ENCODE peak calls at places on chromosomes 7 and 10, in six cellular contexts. C is GM23338, L is A673, W is K562, Y is fibroblast of lung, T is neural progenitor cell. V is an unnamed sample. For H3K27me3, the result is how much of the 10 kb centered on the place peaks cover.

GRCh38 chr7:112502700-112503099 is 21.9 kb downstream of the LSMEM1 start:
- DNase-seq in C (no peak), L (no peak), W (no peak), Y (no peak), T (no peak), V (no peak)

GRCh38 chr10:75870039-75870645 is 438.7 kb downstream of the LRMDA start:
- DNase-seq in C (no peak), L (no peak), W (no peak), Y (peak), T (no peak), V (no peak)

GRCh38 chr10:69318997-69319727 is 40.9 kb downstream of the HK1 start:
- DNase-seq in C (no peak), L (peak), W (peak), Y (peak), T (peak), V (peak)

GRCh38 chr7:50069613-50070012 is 23.4 kb downstream of the ZPBP start:
- DNase-seq in C (peak), L (no peak), W (peak), Y (no peak), T (no peak), V (no peak)

GRCh38 chr7:47812460-47813136 is 135.7 kb downstream of the PKD1L1 start:
- DNase-seq in C (no peak), L (no peak), W (no peak), Y (no peak), T (no peak), V (no peak)

GRCh38 chr10:36779238-36779846 is 346.1 kb upstream of the ANKRD30A start:
- DNase-seq in C (peak), L (peak), W (peak), Y (peak), T (peak), V (peak)

GRCh38 chr10:63054889-63055606 is 78.1 kb upstream of the NRBF2 start:
- DNase-seq in C (no peak), L (peak), W (no peak), Y (no peak), T (no peak), V (no peak)

GRCh38 chr7:96548664-96549063 is 161.0 kb downstream of the SEM1 start:
- DNase-seq in C (no peak), L (no peak), W (no peak), Y (no peak), T (no peak), V (no peak)

GRCh38 chr7:27176962-27177794 is 3.1 kb upstream of the HOXA10 start:
- DNase-seq in C (no peak), L (no peak), W (no peak), Y (no peak), T (no peak), V (peak)

GRCh38 chr7:130352335-130353074 is 7.9 kb downstream of the CPA5 start:
- DNase-seq in C (no peak), L (peak), W (no peak), Y (peak), T (peak), V (peak)

GRCh38 chr10:131178521-131178920 is 133.0 kb downstream of the TCERG1L start:
- DNase-seq in C (no peak), L (no peak), W (no peak), Y (no peak), T (no peak), V (no peak)

GRCh38 chr10:119265691-119266090 is 58.3 kb downstream of the GRK5 start:
- DNase-seq in C (no peak), L (no peak), W (no peak), Y (no peak), T (no peak), V (no peak)

GRCh38 chr10:116723428-116724281 is 18.7 kb downstream of the HSPA12A start:
- DNase-seq in C (no peak), L (no peak), W (no peak), Y (no peak), T (no peak), V (no peak)

GRCh38 chr7:94514140-94514889 is 4.7 kb downstream of the CASD1 start:
- DNase-seq in C (no peak), L (no peak), W (no peak), Y (no peak), T (no peak), V (no peak)

GRCh38 chr7:50826371-50827172 is 43.9 kb upstream of the GRB10 start:
- DNase-seq in C (no peak), L (no peak), W (peak), Y (peak), T (no peak), V (peak)

GRCh38 chr7:30224511-30225031 is 59.8 kb upstream of the ZNRF2 start:
- DNase-seq in C (no peak), L (no peak), W (no peak), Y (peak), T (no peak), V (no peak)

GRCh38 chr10:5045095-5045494 is 41.4 kb upstream of the AKR1C2 start:
- DNase-seq in C (no peak), L (no peak), W (no peak), Y (no peak), T (no peak), V (no peak)

GRCh38 chr10:79222186-79222585 is 125.1 kb upstream of the PPIF start:
- DNase-seq in C (no peak), L (no peak), W (no peak), Y (no peak), T (no peak), V (peak)

GRCh38 chr7:149334930-149335329 is 72.9 kb downstream of the ZNF783 start:
- DNase-seq in C (no peak), L (no peak), W (no peak), Y (no peak), T (no peak), V (no peak)

GRCh38 chr7:80240265-80241025 is 105.8 kb downstream of the GNAI1 start:
- DNase-seq in C (no peak), L (no peak), W (no peak), Y (peak), T (no peak), V (peak)

GRCh38 chr7:36945612-36946400 is 221.5 kb upstream of the AOAH start:
- DNase-seq in C (no peak), L (no peak), W (no peak), Y (no peak), T (no peak), V (no peak)

GRCh38 chr7:99371376-99371920 is 3.1 kb upstream of the ARPC1B start:
- DNase-seq in C (no peak), L (no peak), W (no peak), Y (no peak), T (no peak), V (no peak)

GRCh38 chr10:15378569-15378968 is 7.5 kb upstream of the FAM171A1 start:
- DNase-seq in C (peak), L (no peak), W (no peak), Y (no peak), T (peak), V (no peak)

GRCh38 chr7:105345003-105345402 is 43.7 kb downstream of the SRPK2 start:
- DNase-seq in C (no peak), L (no peak), W (peak), Y (no peak), T (no peak), V (no peak)

GRCh38 chr7:141481971-141482370 is 69.2 kb upstream of the AGK start:
- DNase-seq in C (no peak), L (no peak), W (no peak), Y (no peak), T (no peak), V (no peak)

GRCh38 chr7:35019179-35019729 is 18.0 kb downstream of the DPY19L1 start:
- DNase-seq in C (no peak), L (no peak), W (peak), Y (no peak), T (no peak), V (no peak)

GRCh38 chr7:92013611-92014010 is 72.9 kb downstream of the AKAP9 start:
- DNase-seq in C (no peak), L (no peak), W (no peak), Y (no peak), T (no peak), V (no peak)

GRCh38 chr10:102240467-102241036 is 760 bp downstream of the PITX3 start:
- DNase-seq in C (peak), L (no peak), W (no peak), Y (no peak), T (peak), V (no peak)

GRCh38 chr7:90766814-90767564 is 170.9 kb downstream of the CDK14 start:
- DNase-seq in C (no peak), L (peak), W (no peak), Y (peak), T (peak), V (no peak)

GRCh38 chr10:11154809-11155208 is 137.1 kb downstream of the CELF2 start:
- DNase-seq in C (no peak), L (no peak), W (no peak), Y (no peak), T (peak), V (no peak)

GRCh38 chr10:61883376-61883997 is 18.0 kb upstream of the ARID5B start:
- DNase-seq in C (no peak), L (no peak), W (no peak), Y (no peak), T (no peak), V (no peak)

GRCh38 chr10:86151613-86152012 is 215.0 kb downstream of the GRID1 start:
- DNase-seq in C (no peak), L (no peak), W (no peak), Y (no peak), T (no peak), V (no peak)

GRCh38 chr10:86152354-86152753 is 214.2 kb downstream of the GRID1 start:
- DNase-seq in C (no peak), L (no peak), W (no peak), Y (no peak), T (no peak), V (no peak)

GRCh38 chr10:86152911-86153310 is 213.7 kb downstream of the GRID1 start:
- DNase-seq in C (no peak), L (no peak), W (no peak), Y (no peak), T (no peak), V (no peak)

GRCh38 chr10:86153751-86154150 is 212.8 kb downstream of the GRID1 start:
- DNase-seq in C (no peak), L (no peak), W (no peak), Y (no peak), T (no peak), V (no peak)

DNA sequence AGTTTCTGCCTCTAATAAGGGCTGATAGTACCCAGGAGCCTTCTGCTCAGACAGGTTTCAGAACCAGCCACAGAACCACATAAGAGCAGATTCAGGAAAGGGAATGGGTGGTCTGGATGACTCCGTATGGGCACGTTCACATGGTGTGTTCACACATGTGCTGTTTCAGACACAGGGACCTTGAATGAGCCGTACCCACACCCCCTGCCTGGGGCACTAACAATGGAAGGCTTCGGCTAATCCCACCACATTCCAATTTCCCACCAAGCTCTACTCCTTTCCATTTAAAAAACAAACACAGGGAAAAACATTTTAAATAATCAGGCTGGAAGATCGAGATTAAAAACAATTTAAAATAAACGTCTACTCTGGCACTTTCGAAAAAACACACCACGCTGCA is 217.3 kb downstream of the GRID1 start:
- DNase-seq in C (no peak), L (no peak), W (no peak), Y (no peak), T (peak), V (no peak)
- TF ChIP-seq EZH2 in C (no peak), L (no peak), W (no peak), Y (no peak), T (no peak), V (no peak)

DNA sequence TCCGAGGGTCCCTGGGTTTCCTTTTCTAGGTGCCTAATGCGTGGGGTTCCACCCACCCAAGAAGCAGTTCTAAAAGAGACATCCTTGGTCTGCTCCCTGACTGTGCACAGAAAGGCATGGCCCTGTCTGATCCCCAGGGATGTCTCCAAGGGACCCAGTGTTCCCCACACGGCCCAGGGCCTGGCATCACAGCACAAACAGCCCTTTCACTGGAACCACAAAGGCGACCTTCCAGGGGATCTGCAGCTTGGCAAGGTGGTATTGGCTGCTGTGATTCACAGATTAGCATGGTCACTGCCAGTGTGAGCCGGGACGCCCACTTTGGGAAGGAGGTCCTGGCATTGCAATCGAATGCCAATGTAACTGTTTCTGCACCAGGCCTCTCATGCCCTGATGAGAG is 6.4 kb downstream of the KCNMA1 start:
- DNase-seq in C (no peak), L (no peak), W (no peak), Y (no peak), T (no peak), V (no peak)
- H3K27me3 ChIP-seq in C (under half), L (under half), W (under half), Y (under half), T (under half), V (under half)

GRCh38 chr7:157690833-157691382 is 354.1 kb downstream of the DNAJB6 start:
- DNase-seq in C (peak), L (no peak), W (no peak), Y (peak), T (peak), V (peak)

GRCh38 chr7:157688439-157689268 is 351.9 kb downstream of the DNAJB6 start:
- DNase-seq in C (no peak), L (no peak), W (no peak), Y (no peak), T (peak), V (no peak)

GRCh38 chr7:157690058-157690832 is 353.4 kb downstream of the DNAJB6 start:
- DNase-seq in C (no peak), L (no peak), W (no peak), Y (no peak), T (peak), V (no peak)

GRCh38 chr7:157687845-157688244 is 351.0 kb downstream of the DNAJB6 start:
- DNase-seq in C (no peak), L (no peak), W (no peak), Y (no peak), T (peak), V (no peak)

DNA sequence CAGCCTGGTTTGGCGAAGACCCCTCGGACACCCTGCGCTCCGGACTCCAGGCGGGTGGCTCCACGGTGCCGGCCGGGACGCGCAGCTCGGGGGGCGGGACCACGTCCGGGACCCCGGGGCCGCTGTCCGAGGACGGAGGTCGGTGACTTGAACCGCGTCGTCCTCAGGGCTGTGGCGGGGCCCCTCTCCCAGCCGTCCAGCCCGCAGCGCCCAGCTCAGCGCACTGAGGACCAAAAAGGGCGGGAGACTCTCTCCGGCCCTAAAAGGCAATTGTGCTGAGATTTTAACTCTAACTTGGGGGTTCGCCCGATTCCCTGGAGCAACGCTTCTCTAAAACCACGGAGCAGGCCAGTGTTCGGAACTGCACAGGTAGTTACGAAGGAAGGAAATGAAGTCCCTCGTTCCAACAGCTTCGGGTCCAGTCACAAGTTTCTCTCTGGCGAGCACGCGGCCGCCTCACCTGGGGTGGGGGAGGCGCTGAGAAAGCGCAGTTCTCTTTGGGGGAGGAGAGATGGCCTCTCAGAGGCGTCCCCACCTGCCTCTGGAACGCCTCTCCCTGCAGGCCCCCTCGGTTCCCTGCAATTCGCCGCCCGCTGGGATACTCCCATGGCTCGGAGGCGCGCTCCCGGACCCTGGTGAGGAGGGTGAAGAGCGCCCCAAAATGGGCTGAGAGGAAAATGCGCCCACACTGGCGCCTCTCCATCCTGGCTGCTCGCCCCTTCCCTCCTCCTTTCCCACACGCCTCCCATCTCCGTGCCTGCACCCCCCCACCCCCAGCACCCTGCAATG is 352.7 kb downstream of the DNAJB6 start:
- DNase-seq in C (no peak), L (no peak), W (no peak), Y (no peak), T (peak), V (no peak)
- TF ChIP-seq EZH2 in C (peak), L (peak), W (no peak), Y (no peak), T (peak), V (peak)

DNA sequence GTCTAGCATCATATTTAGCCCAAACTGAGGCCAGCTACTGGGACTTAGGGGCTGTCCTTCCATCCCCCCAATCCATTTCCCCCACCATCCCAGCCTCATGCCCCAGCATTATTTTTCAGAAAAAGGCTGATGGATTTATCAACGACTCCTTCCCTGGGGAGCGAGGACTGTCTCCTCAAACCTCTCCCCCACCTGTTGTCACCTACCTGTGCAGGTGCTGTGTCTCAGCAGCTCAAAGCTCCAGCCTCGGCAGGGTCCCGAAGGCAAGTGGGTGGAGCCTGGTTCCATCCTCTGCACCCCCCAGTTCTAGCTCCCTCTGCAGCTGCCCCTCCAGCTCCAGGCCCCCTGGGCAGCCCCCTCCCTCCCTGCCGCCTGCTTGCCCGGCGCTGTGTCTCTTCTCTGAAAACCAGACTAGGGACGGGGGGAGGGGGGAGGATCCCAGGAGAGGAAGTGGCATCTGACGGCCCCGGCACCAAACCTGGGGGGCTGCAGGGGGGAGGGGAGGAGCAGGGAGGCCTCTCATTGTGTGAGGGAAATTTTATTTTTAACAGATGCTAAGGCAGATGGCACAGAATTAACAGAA is 61.7 kb upstream of the PAX2 start:
- DNase-seq in C (peak), L (peak), W (no peak), Y (no peak), T (no peak), V (no peak)
- H3K27me3 ChIP-seq in C (half or more), L (half or more), W (under half), Y (under half), T (half or more), V (half or more)

GRCh38 chr10:103837370-103838094 is 17.8 kb downstream of the SH3PXD2A start:
- DNase-seq in C (no peak), L (peak), W (no peak), Y (no peak), T (no peak), V (no peak)
- TF ChIP-seq EZH2 in C (no peak), L (no peak), W (no peak), Y (no peak), T (no peak), V (no peak)

GRCh38 chr7:7354674-7355073 is 172.3 kb downstream of the C1GALT1 start:
- DNase-seq in C (peak), L (no peak), W (no peak), Y (no peak), T (no peak), V (no peak)

GRCh38 chr7:7351156-7351555 is 168.8 kb downstream of the C1GALT1 start:
- DNase-seq in C (no peak), L (no peak), W (no peak), Y (no peak), T (no peak), V (no peak)

GRCh38 chr7:7351832-7352231 is 169.5 kb downstream of the C1GALT1 start:
- DNase-seq in C (peak), L (no peak), W (no peak), Y (no peak), T (no peak), V (no peak)

GRCh38 chr7:7349156-7349555 is 166.8 kb downstream of the C1GALT1 start:
- DNase-seq in C (no peak), L (no peak), W (no peak), Y (no peak), T (no peak), V (no peak)

GRCh38 chr7:7352845-7353244 is 170.5 kb downstream of the C1GALT1 start:
- DNase-seq in C (peak), L (no peak), W (peak), Y (no peak), T (no peak), V (no peak)
- H3K27me3 ChIP-seq in C (under half), L (under half), W (under half), Y (under half), T (under half), V (under half)

GRCh38 chr7:25860206-25860881 is 291.7 kb upstream of the NFE2L3 start:
- DNase-seq in C (peak), L (no peak), W (peak), Y (peak), T (peak), V (peak)
- TF ChIP-seq EZH2 in C (no peak), L (no peak), W (no peak), Y (no peak), T (peak), V (peak)

GRCh38 chr10:73561192-73561591 is 29.9 kb downstream of the USP54 start:
- DNase-seq in C (no peak), L (no peak), W (no peak), Y (no peak), T (no peak), V (no peak)
- H3K27me3 ChIP-seq in C (under half), L (under half), W (under half), Y (under half), T (under half), V (under half)

GRCh38 chr7:151167197-151167911 is at the start of gene GBX1:
- DNase-seq in C (peak), L (peak), W (peak), Y (peak), T (peak), V (no peak)
- TF ChIP-seq EZH2 in C (no peak), L (peak), W (no peak), Y (peak), T (peak), V (peak)